ENCODE peak calls at places on chromosomes 2 and 18, in four cellular contexts. One of them, this sample, is unnamed.

GRCh38 chr2:239247401-239248245 is 153.2 kb downstream of the HDAC4 start:
- DNase-seq in H1: no peak
- DNase-seq in HepG2: peak
- DNase-seq in GM12878: no peak
- DNase-seq in this sample: no peak

GRCh38 chr2:27442981-27443323 is 771 bp downstream of the KRTCAP3 start:
- DNase-seq in H1: peak
- DNase-seq in HepG2: no peak
- DNase-seq in GM12878: no peak
- DNase-seq in this sample: no peak

GRCh38 chr2:140567734-140568133 is 1563.1 kb downstream of the LRP1B start:
- DNase-seq in H1: no peak
- DNase-seq in HepG2: no peak
- DNase-seq in GM12878: no peak
- DNase-seq in this sample: no peak

GRCh38 chr2:222447144-222447543 is 22.8 kb downstream of the SGPP2 start:
- DNase-seq in H1: no peak
- DNase-seq in HepG2: no peak
- DNase-seq in GM12878: no peak
- DNase-seq in this sample: no peak

GRCh38 chr2:69177063-69177771 is 164.2 kb downstream of the ANTXR1 start:
- DNase-seq in H1: peak
- DNase-seq in HepG2: peak
- DNase-seq in GM12878: no peak
- DNase-seq in this sample: no peak

GRCh38 chr18:9658111-9658641 is 43.8 kb upstream of the PPP4R1 start:
- DNase-seq in H1: no peak
- DNase-seq in HepG2: no peak
- DNase-seq in GM12878: no peak
- DNase-seq in this sample: no peak

GRCh38 chr2:38215993-38216392 is 140.0 kb upstream of the CYP1B1 start:
- DNase-seq in H1: no peak
- DNase-seq in HepG2: no peak
- DNase-seq in GM12878: no peak
- DNase-seq in this sample: no peak

GRCh38 chr2:102112692-102113665 is 29.6 kb upstream of the IL1R1 start:
- DNase-seq in H1: no peak
- DNase-seq in HepG2: no peak
- DNase-seq in GM12878: no peak
- DNase-seq in this sample: no peak

GRCh38 chr2:238421695-238422035 is 5.1 kb upstream of the ASB1 start:
- DNase-seq in H1: no peak
- DNase-seq in HepG2: no peak
- DNase-seq in GM12878: no peak
- DNase-seq in this sample: no peak

GRCh38 chr2:203857656-203858055 is 9.9 kb upstream of the CTLA4 start:
- DNase-seq in H1: no peak
- DNase-seq in HepG2: no peak
- DNase-seq in GM12878: no peak
- DNase-seq in this sample: no peak

GRCh38 chr2:233228414-233228813 is 23.1 kb upstream of the ATG16L1 start:
- DNase-seq in H1: no peak
- DNase-seq in HepG2: no peak
- DNase-seq in GM12878: no peak
- DNase-seq in this sample: no peak

GRCh38 chr18:45416168-45416567 is 199.1 kb upstream of the SLC14A2 start:
- DNase-seq in H1: no peak
- DNase-seq in HepG2: no peak
- DNase-seq in GM12878: no peak
- DNase-seq in this sample: peak

GRCh38 chr2:186503827-186504606 is 18.0 kb downstream of the ZC3H15 start:
- DNase-seq in H1: no peak
- DNase-seq in HepG2: peak
- DNase-seq in GM12878: no peak
- DNase-seq in this sample: no peak

GRCh38 chr2:133489641-133490411 is 78.4 kb downstream of the NCKAP5 start:
- DNase-seq in H1: no peak
- DNase-seq in HepG2: no peak
- DNase-seq in GM12878: no peak
- DNase-seq in this sample: no peak

GRCh38 chr2:9215680-9216079 is 9.1 kb downstream of the ASAP2 start:
- DNase-seq in H1: no peak
- DNase-seq in HepG2: no peak
- DNase-seq in GM12878: no peak
- DNase-seq in this sample: no peak

GRCh38 chr18:9597609-9598008 is 16.8 kb downstream of the PPP4R1 start:
- DNase-seq in H1: no peak
- DNase-seq in HepG2: no peak
- DNase-seq in GM12878: no peak
- DNase-seq in this sample: no peak

GRCh38 chr2:74261204-74261864 is 62.9 kb downstream of the MTHFD2 start:
- DNase-seq in H1: peak
- DNase-seq in HepG2: peak
- DNase-seq in GM12878: no peak
- DNase-seq in this sample: no peak

GRCh38 chr2:241870611-241871537 is 1.3 kb downstream of the RTP5 start:
- DNase-seq in H1: no peak
- DNase-seq in HepG2: no peak
- DNase-seq in GM12878: no peak
- DNase-seq in this sample: no peak

GRCh38 chr2:20168048-20168726 is 56.7 kb downstream of the SDC1 start:
- DNase-seq in H1: no peak
- DNase-seq in HepG2: no peak
- DNase-seq in GM12878: no peak
- DNase-seq in this sample: no peak

GRCh38 chr2:46388873-46389272 is 90.5 kb upstream of the TMEM247 start:
- DNase-seq in H1: no peak
- DNase-seq in HepG2: no peak
- DNase-seq in GM12878: no peak
- DNase-seq in this sample: no peak

GRCh38 chr2:8486141-8486540 is 195.7 kb upstream of the ID2 start:
- DNase-seq in H1: no peak
- DNase-seq in HepG2: no peak
- DNase-seq in GM12878: no peak
- DNase-seq in this sample: no peak

GRCh38 chr2:239727182-239727775 is 297.9 kb downstream of the NDUFA10 start:
- DNase-seq in H1: no peak
- DNase-seq in HepG2: no peak
- DNase-seq in GM12878: no peak
- DNase-seq in this sample: no peak

GRCh38 chr2:171957061-171957460 is 34.8 kb downstream of the HAT1 start:
- DNase-seq in H1: no peak
- DNase-seq in HepG2: peak
- DNase-seq in GM12878: no peak
- DNase-seq in this sample: no peak

GRCh38 chr2:179446475-179447141 is 182.0 kb upstream of the SESTD1 start:
- DNase-seq in H1: no peak
- DNase-seq in HepG2: no peak
- DNase-seq in GM12878: no peak
- DNase-seq in this sample: no peak

GRCh38 chr2:179444056-179444455 is 179.4 kb upstream of the SESTD1 start:
- DNase-seq in H1: no peak
- DNase-seq in HepG2: no peak
- DNase-seq in GM12878: no peak
- DNase-seq in this sample: no peak

GRCh38 chr2:179447426-179447825 is 182.8 kb upstream of the SESTD1 start:
- DNase-seq in H1: no peak
- DNase-seq in HepG2: no peak
- DNase-seq in GM12878: no peak
- DNase-seq in this sample: no peak

GRCh38 chr2:179447839-179448447 is 183.3 kb upstream of the SESTD1 start:
- DNase-seq in H1: no peak
- DNase-seq in HepG2: no peak
- DNase-seq in GM12878: no peak
- DNase-seq in this sample: no peak

GRCh38 chr2:179449010-179449409 is 184.4 kb upstream of the SESTD1 start:
- DNase-seq in H1: no peak
- DNase-seq in HepG2: no peak
- DNase-seq in GM12878: no peak
- DNase-seq in this sample: no peak
- TF ChIP-seq SP1 in H1: no peak
- TF ChIP-seq SP1 in HepG2: no peak
- TF ChIP-seq SP1 in GM12878: no peak
- TF ChIP-seq SP1 in this sample: no peak

DNA sequence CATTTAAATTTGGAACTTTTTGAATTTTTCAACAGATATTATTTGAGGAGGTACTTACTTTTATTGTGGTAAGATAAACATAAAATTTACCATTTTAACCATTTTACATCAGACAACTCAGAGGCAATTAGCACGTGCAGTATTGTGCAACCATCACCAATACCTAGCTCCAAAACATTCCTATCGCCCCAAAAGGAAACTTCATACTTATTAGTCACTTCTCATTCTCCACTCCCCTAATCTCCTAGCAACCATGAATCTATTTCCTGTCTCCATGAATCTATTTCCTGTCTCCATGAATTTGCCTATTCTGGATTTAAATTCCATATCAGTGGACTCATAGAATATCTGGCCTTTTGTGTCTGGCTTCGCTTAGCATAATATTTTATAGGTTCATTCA is 69.9 kb upstream of the FAM136A start:
- DNase-seq in H1: no peak
- DNase-seq in HepG2: no peak
- DNase-seq in GM12878: no peak
- DNase-seq in this sample: no peak
- TF ChIP-seq SUZ12 in H1: no peak
- TF ChIP-seq SUZ12 in HepG2: no peak
- TF ChIP-seq SUZ12 in GM12878: no peak
- TF ChIP-seq SUZ12 in this sample: no peak

GRCh38 chr2:127810156-127810636 is 775 bp downstream of the WDR33 start:
- DNase-seq in H1: no peak
- DNase-seq in HepG2: no peak
- DNase-seq in GM12878: no peak
- DNase-seq in this sample: peak
- TF ChIP-seq SP1 in H1: no peak
- TF ChIP-seq SP1 in HepG2: no peak
- TF ChIP-seq SP1 in GM12878: no peak
- TF ChIP-seq SP1 in this sample: no peak

DNA sequence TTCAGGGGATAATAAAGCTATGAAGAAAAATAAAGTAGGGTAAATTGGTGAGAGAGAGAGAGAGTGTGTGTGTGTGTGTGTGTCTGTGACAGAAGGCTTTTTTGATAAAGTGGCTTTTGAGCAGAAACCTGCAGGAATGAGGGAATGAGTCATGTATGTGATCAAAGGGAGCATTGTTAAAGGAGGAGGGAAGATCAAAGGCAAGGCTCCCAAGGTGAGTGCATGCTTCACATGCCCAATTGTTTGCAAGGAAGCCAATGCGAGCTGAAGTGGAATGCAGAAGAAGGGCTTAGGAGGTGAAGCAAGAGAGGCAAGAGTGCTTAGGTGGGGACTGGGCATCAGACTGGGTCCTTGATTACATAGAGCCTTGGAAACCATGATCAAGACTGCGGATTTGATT is 96.8 kb downstream of the DNAH6 start:
- DNase-seq in H1: no peak
- DNase-seq in HepG2: peak
- DNase-seq in GM12878: no peak
- DNase-seq in this sample: no peak
- TF ChIP-seq SUZ12 in H1: no peak
- TF ChIP-seq SUZ12 in HepG2: no peak
- TF ChIP-seq SUZ12 in GM12878: no peak
- TF ChIP-seq SUZ12 in this sample: no peak

DNA sequence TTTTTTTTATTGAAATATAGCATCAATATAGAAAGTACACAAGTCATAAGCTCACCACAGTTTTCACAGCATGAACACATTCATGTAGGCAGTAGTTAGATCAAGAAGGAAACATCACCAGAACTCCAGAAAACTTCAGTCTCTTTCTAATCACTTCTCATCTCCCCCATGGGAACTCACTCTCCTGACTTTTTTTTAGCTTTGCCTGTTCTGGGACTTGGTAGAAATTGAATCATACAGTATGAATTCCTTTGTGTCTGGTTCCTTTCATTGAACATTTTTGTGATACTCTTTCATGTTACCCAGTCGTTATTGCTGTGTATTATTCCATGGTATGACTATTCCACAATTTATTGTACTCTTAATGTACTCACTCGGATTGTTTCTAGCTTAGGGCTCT is 160.2 kb downstream of the TAF4B start:
- DNase-seq in H1: no peak
- DNase-seq in HepG2: no peak
- DNase-seq in GM12878: no peak
- DNase-seq in this sample: no peak
- TF ChIP-seq SP1 in H1: no peak
- TF ChIP-seq SP1 in HepG2: no peak
- TF ChIP-seq SP1 in GM12878: no peak
- TF ChIP-seq SP1 in this sample: no peak

GRCh38 chr2:173448938-173449471 is 94.3 kb downstream of the CDCA7 start:
- DNase-seq in H1: peak
- DNase-seq in HepG2: peak
- DNase-seq in GM12878: peak
- DNase-seq in this sample: peak
- TF ChIP-seq SUZ12 in H1: no peak
- TF ChIP-seq SUZ12 in HepG2: no peak
- TF ChIP-seq SUZ12 in GM12878: no peak
- TF ChIP-seq SUZ12 in this sample: no peak

GRCh38 chr2:23624915-23625314 is 239.9 kb downstream of the KLHL29 start:
- DNase-seq in H1: no peak
- DNase-seq in HepG2: no peak
- DNase-seq in GM12878: no peak
- DNase-seq in this sample: no peak
- TF ChIP-seq SP1 in H1: no peak
- TF ChIP-seq SP1 in HepG2: no peak
- TF ChIP-seq SP1 in GM12878: no peak
- TF ChIP-seq SP1 in this sample: no peak

DNA sequence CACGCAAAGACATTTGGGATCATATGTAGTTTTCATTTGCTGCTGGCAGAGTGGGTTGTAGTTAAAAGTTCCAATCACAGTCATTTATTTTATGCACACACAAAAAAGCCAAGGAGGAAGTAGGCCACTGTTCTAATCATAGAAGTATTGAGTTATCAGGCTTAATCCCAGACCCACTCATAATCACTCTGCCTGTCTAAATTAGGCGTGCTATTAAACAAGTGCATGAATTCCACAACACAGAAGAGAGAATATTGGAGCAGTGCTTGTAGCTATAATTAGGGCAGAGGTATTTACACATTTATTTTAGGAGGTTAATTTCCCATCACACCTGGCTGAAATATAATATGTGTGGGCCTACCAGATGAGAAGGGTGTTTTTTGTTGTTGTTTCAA is 65.7 kb upstream of the FIGN start:
- DNase-seq in H1: no peak
- DNase-seq in HepG2: no peak
- DNase-seq in GM12878: no peak
- DNase-seq in this sample: no peak
- TF ChIP-seq SUZ12 in H1: no peak
- TF ChIP-seq SUZ12 in HepG2: no peak
- TF ChIP-seq SUZ12 in GM12878: no peak
- TF ChIP-seq SUZ12 in this sample: no peak

DNA sequence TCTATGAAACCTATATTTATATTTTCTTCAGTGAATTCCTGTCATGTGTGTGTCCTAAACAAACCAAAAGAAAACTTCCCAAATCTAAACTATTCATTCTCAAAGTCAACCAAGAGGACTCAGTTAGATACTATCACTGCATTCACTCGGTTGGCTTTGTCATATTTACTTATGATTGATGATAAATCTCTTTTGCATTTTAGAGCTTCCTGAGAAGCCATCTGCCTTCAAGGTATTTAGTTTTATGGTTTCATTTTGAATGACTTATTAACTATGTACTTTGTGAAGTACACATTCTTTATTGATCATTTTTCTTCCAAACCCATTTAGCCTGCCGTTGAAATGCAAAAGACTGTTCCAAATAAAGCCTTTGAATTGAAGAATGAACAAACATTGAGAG is 36.2 kb downstream of the ANKRD30B start:
- DNase-seq in H1: no peak
- DNase-seq in HepG2: no peak
- DNase-seq in GM12878: no peak
- DNase-seq in this sample: no peak
- TF ChIP-seq SP1 in H1: no peak
- TF ChIP-seq SP1 in HepG2: no peak
- TF ChIP-seq SP1 in GM12878: no peak
- TF ChIP-seq SP1 in this sample: no peak

This sample was measured in HEK293T.